ENCODE peak calls at places on chromosome 19, in four cellular contexts. W is T-cell; O is T-helper 2 cell treated with Interferon-gamma antibody and Interleukin-4, amounts not matched to agents 5 μg/mL and 100 μg/mL, for 36 hours; E is Kasumi-1. V is an unnamed sample.

GRCh38 chr19:17872251-17873001 is 681 bp downstream of the SLC5A5 start:
- DNase-seq in W (no peak), O (peak; percentile 49), E (peak; percentile 76), V (no peak)

GRCh38 chr19:48480151-48480475 is 10.9 kb downstream of the CYTH2 start:
- DNase-seq in W (peak; percentile 29), O (no peak), E (no peak), V (no peak)

GRCh38 chr19:48568345-48568886 is 16.4 kb downstream of the SULT2B1 start:
- DNase-seq in W (no peak), O (no peak), E (peak; percentile 27), V (peak; percentile 69)

GRCh38 chr19:31342926-31343325 is 6.3 kb downstream of the TSHZ3 start:
- DNase-seq in W (no peak), O (no peak), E (no peak), V (no peak)

GRCh38 chr19:46350758-46351159 is 3.9 kb downstream of the PPP5C start:
- DNase-seq in W (no peak), O (no peak), E (peak; percentile 61), V (no peak)

GRCh38 chr19:12973236-12973635 is 3.9 kb downstream of the DAND5 start:
- DNase-seq in W (no peak), O (no peak), E (no peak), V (no peak)

GRCh38 chr19:24051516-24051915 is 35.5 kb upstream of the ZNF254 start:
- DNase-seq in W (no peak), O (no peak), E (no peak), V (no peak)

GRCh38 chr19:46935066-46935663 is 74.4 kb downstream of the ARHGAP35 start:
- DNase-seq in W (no peak), O (no peak), E (no peak), V (no peak)

GRCh38 chr19:38862321-38863059 is 12.7 kb upstream of the HNRNPL start:
- DNase-seq in W (no peak), O (no peak), E (no peak), V (no peak)

GRCh38 chr19:17448190-17448967 is at the start of gene TMEM221:
- DNase-seq in W (peak; percentile 20), O (peak; percentile 39), E (peak; percentile 61), V (no peak)

GRCh38 chr19:30133803-30134202 is 191.8 kb downstream of the URI1 start:
- DNase-seq in W (no peak), O (no peak), E (no peak), V (no peak)

GRCh38 chr19:38320969-38321339 is 1.3 kb downstream of the KCNK6 start:
- DNase-seq in W (no peak), O (no peak), E (no peak), V (no peak)

GRCh38 chr19:1140673-1141072 is 33.4 kb downstream of the SBNO2 start:
- DNase-seq in W (no peak), O (no peak), E (no peak), V (no peak)

GRCh38 chr19:3046621-3047306 is 15.5 kb downstream of the TLE5 start:
- DNase-seq in W (no peak), O (no peak), E (no peak), V (peak; percentile 78)

GRCh38 chr19:3252650-3253049 is 28.2 kb downstream of the CELF5 start:
- DNase-seq in W (no peak), O (no peak), E (no peak), V (no peak)

GRCh38 chr19:41225238-41226052 is 6.4 kb downstream of the AXL start:
- DNase-seq in W (no peak), O (peak; percentile 67), E (no peak), V (no peak)

GRCh38 chr19:2507109-2507508 is 31.2 kb downstream of the GADD45B start:
- DNase-seq in W (peak; percentile 51), O (peak; percentile 21), E (no peak), V (no peak)

GRCh38 chr19:19107663-19108062 is 30.6 kb downstream of the TMEM161A start:
- DNase-seq in W (no peak), O (no peak), E (no peak), V (no peak)

GRCh38 chr19:17687141-17687856 is 855 bp downstream of the UNC13A start:
- DNase-seq in W (no peak), O (no peak), E (no peak), V (peak; percentile 33)